ENCODE peak calls at places on chromosome 13, in six cellular contexts. One of them, this sample, is unnamed.

GRCh38 chr13:77460195-77460594 is 75.3 kb upstream of the SCEL start:
- DNase-seq in endothelial cell of umbilical vein: no peak
- DNase-seq in K562: no peak
- DNase-seq in GM12878: peak
- DNase-seq in HepG2: no peak
- DNase-seq in A549: no peak
- DNase-seq in this sample: peak

GRCh38 chr13:25415196-25415595 is 43.4 kb downstream of the ATP8A2 start:
- DNase-seq in K562: no peak
- DNase-seq in A549: no peak
- DNase-seq in GM12878: no peak
- DNase-seq in endothelial cell of umbilical vein: no peak
- DNase-seq in HepG2: no peak
- DNase-seq in this sample: no peak

GRCh38 chr13:76425930-76426329 is 460.3 kb downstream of the KCTD12 start:
- DNase-seq in endothelial cell of umbilical vein: peak
- DNase-seq in GM12878: no peak
- DNase-seq in K562: no peak
- DNase-seq in HepG2: no peak
- DNase-seq in A549: no peak
- DNase-seq in this sample: no peak

GRCh38 chr13:71864094-71864980 is 2.7 kb downstream of the DACH1 start:
- DNase-seq in GM12878: no peak
- DNase-seq in A549: no peak
- DNase-seq in endothelial cell of umbilical vein: peak
- DNase-seq in HepG2: no peak
- DNase-seq in K562: no peak
- DNase-seq in this sample: peak

GRCh38 chr13:48750588-48751383 is 97.1 kb downstream of the CYSLTR2 start:
- DNase-seq in HepG2: no peak
- DNase-seq in K562: no peak
- DNase-seq in A549: no peak
- DNase-seq in endothelial cell of umbilical vein: no peak
- DNase-seq in GM12878: no peak
- DNase-seq in this sample: no peak

GRCh38 chr13:27404680-27405079 is 19.7 kb upstream of the GTF3A start:
- DNase-seq in A549: no peak
- DNase-seq in endothelial cell of umbilical vein: no peak
- DNase-seq in K562: no peak
- DNase-seq in GM12878: no peak
- DNase-seq in HepG2: no peak
- DNase-seq in this sample: no peak

GRCh38 chr13:33937373-33938087 is 119.6 kb downstream of the RFC3 start:
- DNase-seq in endothelial cell of umbilical vein: peak
- DNase-seq in K562: no peak
- DNase-seq in HepG2: peak
- DNase-seq in A549: no peak
- DNase-seq in GM12878: no peak
- DNase-seq in this sample: no peak

GRCh38 chr13:23905766-23906165 is 8.5 kb upstream of the C1QTNF9B start:
- DNase-seq in A549: no peak
- DNase-seq in K562: no peak
- DNase-seq in GM12878: no peak
- DNase-seq in endothelial cell of umbilical vein: no peak
- DNase-seq in HepG2: no peak
- DNase-seq in this sample: no peak

GRCh38 chr13:112457485-112457884 is 81.3 kb downstream of the SPACA7 start:
- DNase-seq in endothelial cell of umbilical vein: no peak
- DNase-seq in GM12878: no peak
- DNase-seq in HepG2: no peak
- DNase-seq in K562: no peak
- DNase-seq in A549: no peak
- DNase-seq in this sample: no peak

GRCh38 chr13:40376867-40377266 is 289.6 kb downstream of the FOXO1 start:
- DNase-seq in K562: no peak
- DNase-seq in endothelial cell of umbilical vein: peak
- DNase-seq in A549: no peak
- DNase-seq in GM12878: no peak
- DNase-seq in HepG2: no peak
- DNase-seq in this sample: peak

GRCh38 chr13:112991611-112992010 is 22.6 kb downstream of the MCF2L start:
- DNase-seq in endothelial cell of umbilical vein: no peak
- DNase-seq in HepG2: no peak
- DNase-seq in A549: no peak
- DNase-seq in K562: no peak
- DNase-seq in GM12878: no peak
- DNase-seq in this sample: no peak

GRCh38 chr13:25429466-25429865 is 57.7 kb downstream of the ATP8A2 start:
- DNase-seq in K562: no peak
- DNase-seq in A549: no peak
- DNase-seq in endothelial cell of umbilical vein: no peak
- DNase-seq in GM12878: no peak
- DNase-seq in HepG2: no peak
- DNase-seq in this sample: no peak

GRCh38 chr13:110297771-110298170 is 9.2 kb downstream of the COL4A1 start:
- DNase-seq in HepG2: no peak
- DNase-seq in endothelial cell of umbilical vein: no peak
- DNase-seq in GM12878: no peak
- DNase-seq in K562: no peak
- DNase-seq in A549: no peak
- DNase-seq in this sample: no peak

GRCh38 chr13:106709509-106709908 is 141.6 kb upstream of the ARGLU1 start:
- DNase-seq in endothelial cell of umbilical vein: peak
- DNase-seq in GM12878: no peak
- DNase-seq in A549: no peak
- DNase-seq in K562: no peak
- DNase-seq in HepG2: no peak
- DNase-seq in this sample: no peak
- H3K4me3 ChIP-seq in endothelial cell of umbilical vein: no peak
- H3K4me3 ChIP-seq in GM12878: no peak
- H3K4me3 ChIP-seq in A549: no peak
- H3K4me3 ChIP-seq in K562: no peak
- H3K4me3 ChIP-seq in HepG2: no peak
- H3K4me3 ChIP-seq in this sample: no peak

DNA sequence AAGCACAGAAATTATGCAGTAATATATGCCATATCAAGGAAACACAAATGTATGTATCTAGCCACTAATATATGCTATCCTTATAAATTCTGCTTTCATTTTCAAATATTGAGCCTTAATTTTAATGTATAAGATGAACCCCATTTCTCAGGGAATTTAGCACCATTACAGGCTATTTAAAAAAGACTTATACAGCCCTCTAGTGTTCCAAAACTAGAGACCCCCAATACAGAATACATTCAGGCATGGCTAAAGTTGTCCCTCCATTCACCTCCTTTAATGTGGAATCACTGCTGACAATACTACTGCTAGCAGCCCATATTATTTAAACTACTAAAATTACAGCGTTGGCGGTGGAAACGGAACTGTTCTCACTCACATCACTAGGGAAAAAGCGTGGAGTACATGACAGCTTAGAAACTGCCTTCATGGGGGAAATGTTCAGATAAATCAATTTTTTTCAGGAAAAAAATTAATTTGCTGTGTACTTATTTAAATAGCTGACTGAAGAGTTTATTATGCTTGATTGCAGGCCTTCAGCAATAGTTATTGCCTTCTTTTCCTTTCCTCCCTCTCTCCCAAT is 541.0 kb downstream of the PCDH9 start:
- DNase-seq in endothelial cell of umbilical vein: peak
- DNase-seq in GM12878: no peak
- DNase-seq in A549: no peak
- DNase-seq in K562: no peak
- DNase-seq in HepG2: no peak
- DNase-seq in this sample: no peak
- TF ChIP-seq MYC in endothelial cell of umbilical vein: no peak
- TF ChIP-seq MYC in GM12878: no peak
- TF ChIP-seq MYC in A549: no peak
- TF ChIP-seq MYC in K562: no peak
- TF ChIP-seq MYC in HepG2: no peak
- TF ChIP-seq MYC in this sample: no peak

DNA sequence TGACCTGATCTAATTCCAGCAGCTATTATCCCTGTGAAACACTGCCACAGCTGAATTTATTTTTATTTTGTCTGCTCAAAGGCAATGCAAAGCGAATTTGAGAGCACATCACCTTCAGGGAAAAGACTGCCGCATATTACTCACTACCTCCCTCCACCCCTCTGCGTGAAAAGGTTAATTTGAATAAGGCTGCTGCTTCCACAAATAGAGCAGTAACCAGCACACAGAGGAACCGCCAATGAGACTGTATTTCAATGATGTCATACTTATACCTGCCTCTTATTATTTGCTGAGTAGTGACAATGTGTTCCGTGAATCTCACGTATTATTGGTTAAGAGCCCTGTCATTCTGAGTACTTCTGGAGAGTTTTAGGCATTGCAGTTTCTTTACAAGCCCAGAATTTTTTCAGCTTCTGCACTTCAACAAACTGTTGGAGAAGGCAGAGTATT is 156.1 kb upstream of the KLF12 start:
- DNase-seq in A549: no peak
- DNase-seq in endothelial cell of umbilical vein: peak
- DNase-seq in GM12878: no peak
- DNase-seq in HepG2: peak
- DNase-seq in K562: no peak
- DNase-seq in this sample: peak
- H3K4me3 ChIP-seq in A549: no peak
- H3K4me3 ChIP-seq in endothelial cell of umbilical vein: no peak
- H3K4me3 ChIP-seq in GM12878: no peak
- H3K4me3 ChIP-seq in HepG2: no peak
- H3K4me3 ChIP-seq in K562: no peak
- H3K4me3 ChIP-seq in this sample: no peak

DNA sequence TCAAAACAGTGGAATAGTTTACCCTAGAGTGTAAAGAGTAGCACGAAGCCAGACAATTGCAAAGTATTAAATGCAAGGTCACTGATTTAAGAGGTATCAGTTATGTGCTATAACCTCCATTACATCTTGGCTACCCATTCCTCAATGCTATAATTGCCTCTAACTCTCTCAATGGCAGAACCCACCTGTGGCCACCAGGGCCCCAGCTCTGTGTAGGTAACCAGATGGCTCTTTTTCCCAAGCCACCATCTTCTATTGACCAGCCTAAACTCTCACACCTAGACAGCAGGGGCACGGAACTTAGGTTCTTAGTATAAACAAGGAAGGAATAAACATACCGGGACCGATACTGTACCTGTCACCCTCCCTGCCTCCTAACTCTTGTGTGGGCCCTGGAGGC is 277.6 kb downstream of the PCDH9 start:
- DNase-seq in HepG2: no peak
- DNase-seq in A549: no peak
- DNase-seq in endothelial cell of umbilical vein: no peak
- DNase-seq in K562: no peak
- DNase-seq in GM12878: no peak
- DNase-seq in this sample: no peak
- TF ChIP-seq MYC in HepG2: no peak
- TF ChIP-seq MYC in A549: no peak
- TF ChIP-seq MYC in endothelial cell of umbilical vein: no peak
- TF ChIP-seq MYC in K562: no peak
- TF ChIP-seq MYC in GM12878: no peak
- TF ChIP-seq MYC in this sample: no peak

GRCh38 chr13:46170687-46171086 is 11.3 kb downstream of the LCP1 start:
- DNase-seq in A549: no peak
- DNase-seq in HepG2: peak
- DNase-seq in endothelial cell of umbilical vein: no peak
- DNase-seq in GM12878: no peak
- DNase-seq in K562: no peak
- DNase-seq in this sample: peak

GRCh38 chr13:46170268-46170667 is 11.7 kb downstream of the LCP1 start:
- DNase-seq in A549: no peak
- DNase-seq in K562: no peak
- DNase-seq in HepG2: no peak
- DNase-seq in endothelial cell of umbilical vein: no peak
- DNase-seq in GM12878: no peak
- DNase-seq in this sample: peak

GRCh38 chr13:46172531-46172991 is 9.4 kb downstream of the LCP1 start:
- DNase-seq in endothelial cell of umbilical vein: no peak
- DNase-seq in GM12878: no peak
- DNase-seq in A549: no peak
- DNase-seq in K562: no peak
- DNase-seq in HepG2: no peak
- DNase-seq in this sample: peak

GRCh38 chr13:46171223-46171622 is 10.8 kb downstream of the LCP1 start:
- DNase-seq in GM12878: no peak
- DNase-seq in endothelial cell of umbilical vein: no peak
- DNase-seq in HepG2: no peak
- DNase-seq in A549: no peak
- DNase-seq in K562: no peak
- DNase-seq in this sample: peak

GRCh38 chr13:46171739-46172138 is 10.2 kb downstream of the LCP1 start:
- DNase-seq in HepG2: no peak
- DNase-seq in A549: no peak
- DNase-seq in K562: no peak
- DNase-seq in GM12878: no peak
- DNase-seq in endothelial cell of umbilical vein: no peak
- DNase-seq in this sample: no peak
- H3K4me3 ChIP-seq in HepG2: no peak
- H3K4me3 ChIP-seq in A549: no peak
- H3K4me3 ChIP-seq in K562: no peak
- H3K4me3 ChIP-seq in GM12878: peak
- H3K4me3 ChIP-seq in endothelial cell of umbilical vein: no peak
- H3K4me3 ChIP-seq in this sample: peak

GRCh38 chr13:46580362-46580839 is 27.4 kb downstream of the LRCH1 start:
- DNase-seq in K562: no peak
- DNase-seq in endothelial cell of umbilical vein: no peak
- DNase-seq in GM12878: peak
- DNase-seq in A549: no peak
- DNase-seq in HepG2: no peak
- DNase-seq in this sample: no peak

GRCh38 chr13:46575843-46576242 is 22.9 kb downstream of the LRCH1 start:
- DNase-seq in HepG2: no peak
- DNase-seq in GM12878: no peak
- DNase-seq in endothelial cell of umbilical vein: no peak
- DNase-seq in K562: no peak
- DNase-seq in A549: no peak
- DNase-seq in this sample: no peak

GRCh38 chr13:46577656-46578589 is 25.0 kb downstream of the LRCH1 start:
- DNase-seq in K562: no peak
- DNase-seq in A549: no peak
- DNase-seq in endothelial cell of umbilical vein: no peak
- DNase-seq in HepG2: no peak
- DNase-seq in GM12878: no peak
- DNase-seq in this sample: no peak

GRCh38 chr13:46575321-46575721 is 22.4 kb downstream of the LRCH1 start:
- DNase-seq in endothelial cell of umbilical vein: no peak
- DNase-seq in HepG2: no peak
- DNase-seq in GM12878: peak
- DNase-seq in A549: no peak
- DNase-seq in K562: no peak
- DNase-seq in this sample: no peak

DNA sequence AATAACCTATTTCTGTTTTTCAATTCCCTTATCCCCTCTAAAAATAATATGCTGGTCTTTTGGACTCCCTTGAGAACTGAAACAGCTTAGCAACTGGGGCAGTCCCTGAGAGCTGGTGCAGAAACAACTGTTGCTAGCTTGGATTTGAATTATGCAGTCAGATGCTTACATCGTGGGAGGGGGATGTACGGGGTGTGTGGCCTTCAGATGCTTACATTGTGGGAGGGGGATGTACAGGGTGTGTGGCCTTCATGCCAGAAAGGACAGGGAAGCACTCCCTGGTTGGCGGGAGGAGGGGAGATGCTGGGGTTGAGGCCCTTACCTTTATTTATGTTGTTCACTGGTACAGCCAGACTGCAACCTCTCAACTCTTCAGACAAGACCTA is 25.6 kb downstream of the LRCH1 start:
- DNase-seq in endothelial cell of umbilical vein: no peak
- DNase-seq in GM12878: no peak
- DNase-seq in K562: no peak
- DNase-seq in HepG2: no peak
- DNase-seq in A549: no peak
- DNase-seq in this sample: no peak
- TF ChIP-seq MYC in endothelial cell of umbilical vein: no peak
- TF ChIP-seq MYC in GM12878: no peak
- TF ChIP-seq MYC in K562: no peak
- TF ChIP-seq MYC in HepG2: no peak
- TF ChIP-seq MYC in A549: no peak
- TF ChIP-seq MYC in this sample: no peak

This sample was measured in NB4.